ENCODE peak calls at places on chromosomes 7 and 10, in seven cellular contexts. One of them, this sample, is unnamed.
A peak's percentile ranks its signal among the peaks of the same experiment; 100 is the strongest.

GRCh38 chr10:12350167-12350872 is 973 bp downstream of the CAMK1D start:
- DNase-seq in HTR-8/SVneo: no peak
- DNase-seq in progenitor cell of endocrine pancreas: peak; percentile 14
- DNase-seq in right atrium auricular region: no peak
- DNase-seq in T1000: peak; percentile 93
- DNase-seq in stimulated activated CD4-positive, alpha-beta T cell treated with anti-CD3 and anti-CD28 coated beads, Interleukin-1b, Interleukin-23, amount 100 ng/mL, for 1 hour: no peak
- DNase-seq in IMR-90: peak; percentile 45
- DNase-seq in this sample: no peak

GRCh38 chr10:113064039-113064438 is 114.0 kb downstream of the TCF7L2 start:
- DNase-seq in HTR-8/SVneo: no peak
- DNase-seq in progenitor cell of endocrine pancreas: no peak
- DNase-seq in right atrium auricular region: peak; percentile 28
- DNase-seq in T1000: no peak
- DNase-seq in stimulated activated CD4-positive, alpha-beta T cell treated with anti-CD3 and anti-CD28 coated beads, Interleukin-1b, Interleukin-23, amount 100 ng/mL, for 1 hour: no peak
- DNase-seq in IMR-90: no peak
- DNase-seq in this sample: no peak

GRCh38 chr7:22137466-22137865 is 191.8 kb upstream of the CDCA7L start:
- DNase-seq in HTR-8/SVneo: no peak
- DNase-seq in progenitor cell of endocrine pancreas: no peak
- DNase-seq in right atrium auricular region: no peak
- DNase-seq in T1000: no peak
- DNase-seq in stimulated activated CD4-positive, alpha-beta T cell treated with anti-CD3 and anti-CD28 coated beads, Interleukin-1b, Interleukin-23, amount 100 ng/mL, for 1 hour: no peak
- DNase-seq in IMR-90: peak; percentile 38
- DNase-seq in this sample: no peak

GRCh38 chr10:37671802-37672201 is 185.6 kb downstream of the ZNF248 start:
- DNase-seq in HTR-8/SVneo: no peak
- DNase-seq in progenitor cell of endocrine pancreas: no peak
- DNase-seq in right atrium auricular region: no peak
- DNase-seq in T1000: no peak
- DNase-seq in stimulated activated CD4-positive, alpha-beta T cell treated with anti-CD3 and anti-CD28 coated beads, Interleukin-1b, Interleukin-23, amount 100 ng/mL, for 1 hour: no peak
- DNase-seq in IMR-90: no peak
- DNase-seq in this sample: no peak

GRCh38 chr10:14382022-14382421 is 51.3 kb upstream of the FRMD4A start:
- DNase-seq in HTR-8/SVneo: no peak
- DNase-seq in progenitor cell of endocrine pancreas: no peak
- DNase-seq in right atrium auricular region: no peak
- DNase-seq in T1000: no peak
- DNase-seq in stimulated activated CD4-positive, alpha-beta T cell treated with anti-CD3 and anti-CD28 coated beads, Interleukin-1b, Interleukin-23, amount 100 ng/mL, for 1 hour: peak; percentile 30
- DNase-seq in IMR-90: peak; percentile 70
- DNase-seq in this sample: no peak

GRCh38 chr7:26549281-26549943 is 257.8 kb downstream of the SNX10 start:
- DNase-seq in HTR-8/SVneo: peak; percentile 75
- DNase-seq in progenitor cell of endocrine pancreas: no peak
- DNase-seq in right atrium auricular region: no peak
- DNase-seq in T1000: no peak
- DNase-seq in stimulated activated CD4-positive, alpha-beta T cell treated with anti-CD3 and anti-CD28 coated beads, Interleukin-1b, Interleukin-23, amount 100 ng/mL, for 1 hour: no peak
- DNase-seq in IMR-90: no peak
- DNase-seq in this sample: peak; percentile 45

GRCh38 chr10:100479059-100479458 is 16.2 kb downstream of the WNT8B start:
- DNase-seq in HTR-8/SVneo: no peak
- DNase-seq in progenitor cell of endocrine pancreas: no peak
- DNase-seq in right atrium auricular region: no peak
- DNase-seq in T1000: no peak
- DNase-seq in stimulated activated CD4-positive, alpha-beta T cell treated with anti-CD3 and anti-CD28 coated beads, Interleukin-1b, Interleukin-23, amount 100 ng/mL, for 1 hour: no peak
- DNase-seq in IMR-90: no peak
- DNase-seq in this sample: no peak

GRCh38 chr7:134068670-134069069 is 58.5 kb upstream of the LRGUK start:
- DNase-seq in HTR-8/SVneo: no peak
- DNase-seq in progenitor cell of endocrine pancreas: no peak
- DNase-seq in right atrium auricular region: no peak
- DNase-seq in T1000: no peak
- DNase-seq in stimulated activated CD4-positive, alpha-beta T cell treated with anti-CD3 and anti-CD28 coated beads, Interleukin-1b, Interleukin-23, amount 100 ng/mL, for 1 hour: no peak
- DNase-seq in IMR-90: no peak
- DNase-seq in this sample: no peak

GRCh38 chr10:32207544-32207943 is 139.4 kb downstream of the EPC1 start:
- DNase-seq in HTR-8/SVneo: peak; percentile 72
- DNase-seq in progenitor cell of endocrine pancreas: peak; percentile 33
- DNase-seq in right atrium auricular region: no peak
- DNase-seq in T1000: peak; percentile 6
- DNase-seq in stimulated activated CD4-positive, alpha-beta T cell treated with anti-CD3 and anti-CD28 coated beads, Interleukin-1b, Interleukin-23, amount 100 ng/mL, for 1 hour: peak; percentile 24
- DNase-seq in IMR-90: peak; percentile 28
- DNase-seq in this sample: peak; percentile 9

GRCh38 chr7:37365405-37365804 is 83.3 kb downstream of the ELMO1 start:
- DNase-seq in HTR-8/SVneo: no peak
- DNase-seq in progenitor cell of endocrine pancreas: no peak
- DNase-seq in right atrium auricular region: no peak
- DNase-seq in T1000: no peak
- DNase-seq in stimulated activated CD4-positive, alpha-beta T cell treated with anti-CD3 and anti-CD28 coated beads, Interleukin-1b, Interleukin-23, amount 100 ng/mL, for 1 hour: no peak
- DNase-seq in IMR-90: no peak
- DNase-seq in this sample: no peak

GRCh38 chr10:30784896-30785605 is 155.5 kb upstream of the LYZL2 start:
- DNase-seq in HTR-8/SVneo: peak; percentile 64
- DNase-seq in progenitor cell of endocrine pancreas: peak; percentile 66
- DNase-seq in right atrium auricular region: peak; percentile 90
- DNase-seq in T1000: no peak
- DNase-seq in stimulated activated CD4-positive, alpha-beta T cell treated with anti-CD3 and anti-CD28 coated beads, Interleukin-1b, Interleukin-23, amount 100 ng/mL, for 1 hour: no peak
- DNase-seq in IMR-90: peak; percentile 69
- DNase-seq in this sample: peak; percentile 72

GRCh38 chr7:83150310-83150709 is 12.4 kb downstream of the PCLO start:
- DNase-seq in HTR-8/SVneo: no peak
- DNase-seq in progenitor cell of endocrine pancreas: no peak
- DNase-seq in right atrium auricular region: no peak
- DNase-seq in T1000: no peak
- DNase-seq in stimulated activated CD4-positive, alpha-beta T cell treated with anti-CD3 and anti-CD28 coated beads, Interleukin-1b, Interleukin-23, amount 100 ng/mL, for 1 hour: no peak
- DNase-seq in IMR-90: no peak
- DNase-seq in this sample: no peak

GRCh38 chr7:154927624-154928125 is 75.2 kb downstream of the PAXIP1 start:
- DNase-seq in HTR-8/SVneo: peak; percentile 35
- DNase-seq in progenitor cell of endocrine pancreas: no peak
- DNase-seq in right atrium auricular region: peak; percentile 82
- DNase-seq in T1000: peak; percentile 30
- DNase-seq in stimulated activated CD4-positive, alpha-beta T cell treated with anti-CD3 and anti-CD28 coated beads, Interleukin-1b, Interleukin-23, amount 100 ng/mL, for 1 hour: peak; percentile 50
- DNase-seq in IMR-90: peak; percentile 87
- DNase-seq in this sample: peak; percentile 77

GRCh38 chr10:70328987-70329386 is 45.2 kb upstream of the NPFFR1 start:
- DNase-seq in HTR-8/SVneo: no peak
- DNase-seq in progenitor cell of endocrine pancreas: no peak
- DNase-seq in right atrium auricular region: no peak
- DNase-seq in T1000: no peak
- DNase-seq in stimulated activated CD4-positive, alpha-beta T cell treated with anti-CD3 and anti-CD28 coated beads, Interleukin-1b, Interleukin-23, amount 100 ng/mL, for 1 hour: no peak
- DNase-seq in IMR-90: peak; percentile 28
- DNase-seq in this sample: no peak

GRCh38 chr10:118669020-118669766 is 73.7 kb upstream of the PRLHR start:
- DNase-seq in HTR-8/SVneo: no peak
- DNase-seq in progenitor cell of endocrine pancreas: no peak
- DNase-seq in right atrium auricular region: no peak
- DNase-seq in T1000: no peak
- DNase-seq in stimulated activated CD4-positive, alpha-beta T cell treated with anti-CD3 and anti-CD28 coated beads, Interleukin-1b, Interleukin-23, amount 100 ng/mL, for 1 hour: no peak
- DNase-seq in IMR-90: peak; percentile 52
- DNase-seq in this sample: no peak

GRCh38 chr7:29424295-29424983 is 139.2 kb upstream of the PRR15 start:
- DNase-seq in HTR-8/SVneo: no peak
- DNase-seq in progenitor cell of endocrine pancreas: no peak
- DNase-seq in right atrium auricular region: no peak
- DNase-seq in T1000: no peak
- DNase-seq in stimulated activated CD4-positive, alpha-beta T cell treated with anti-CD3 and anti-CD28 coated beads, Interleukin-1b, Interleukin-23, amount 100 ng/mL, for 1 hour: no peak
- DNase-seq in IMR-90: no peak
- DNase-seq in this sample: no peak